ENCODE peak calls at places on chromosome 22, in eight cellular contexts. One of them, this sample, is unnamed.
A peak's percentile ranks its signal among the peaks of the same experiment; 100 is the strongest.

GRCh38 chr22:25700996-25701815 is 40.8 kb upstream of the MYO18B start:
- DNase-seq in BE2C: peak; percentile 73
- DNase-seq in GM23248: peak; percentile 27
- DNase-seq in right atrium auricular region: no peak
- DNase-seq in adipocyte: peak; percentile 69
- DNase-seq in psoas muscle: peak; percentile 32
- DNase-seq in fibroblast of lung: peak; percentile 23
- DNase-seq in body of pancreas: no peak
- DNase-seq in this sample: peak; percentile 76

GRCh38 chr22:19355413-19356157 is 64.1 kb upstream of the CLTCL1 start:
- DNase-seq in psoas muscle: no peak
- DNase-seq in BE2C: no peak
- DNase-seq in adipocyte: no peak
- DNase-seq in GM23248: no peak
- DNase-seq in right atrium auricular region: peak; percentile 48
- DNase-seq in body of pancreas: no peak
- DNase-seq in fibroblast of lung: no peak
- DNase-seq in this sample: no peak

GRCh38 chr22:20606041-20606783 is 98.8 kb downstream of the MED15 start:
- DNase-seq in adipocyte: peak; percentile 36
- DNase-seq in psoas muscle: no peak
- DNase-seq in GM23248: peak; percentile 76
- DNase-seq in right atrium auricular region: no peak
- DNase-seq in body of pancreas: peak; percentile 87
- DNase-seq in BE2C: peak; percentile 77
- DNase-seq in fibroblast of lung: peak; percentile 44
- DNase-seq in this sample: peak; percentile 50

GRCh38 chr22:32564170-32565001 is 89.8 kb downstream of the FBXO7 start:
- DNase-seq in psoas muscle: peak; percentile 50
- DNase-seq in adipocyte: peak; percentile 42
- DNase-seq in GM23248: peak; percentile 96
- DNase-seq in fibroblast of lung: peak; percentile 66
- DNase-seq in BE2C: no peak
- DNase-seq in body of pancreas: no peak
- DNase-seq in right atrium auricular region: no peak
- DNase-seq in this sample: no peak

GRCh38 chr22:23181763-23182288 is 1.5 kb downstream of the BCR start:
- DNase-seq in adipocyte: no peak
- DNase-seq in BE2C: no peak
- DNase-seq in body of pancreas: no peak
- DNase-seq in right atrium auricular region: no peak
- DNase-seq in fibroblast of lung: no peak
- DNase-seq in psoas muscle: no peak
- DNase-seq in GM23248: no peak
- DNase-seq in this sample: no peak

GRCh38 chr22:37169412-37169811 is 18.6 kb downstream of the C1QTNF6 start:
- DNase-seq in right atrium auricular region: no peak
- DNase-seq in BE2C: no peak
- DNase-seq in adipocyte: no peak
- DNase-seq in GM23248: no peak
- DNase-seq in fibroblast of lung: no peak
- DNase-seq in psoas muscle: no peak
- DNase-seq in body of pancreas: no peak
- DNase-seq in this sample: no peak

GRCh38 chr22:26432619-26433311 is 3.7 kb downstream of the ASPHD2 start:
- DNase-seq in right atrium auricular region: no peak
- DNase-seq in psoas muscle: no peak
- DNase-seq in body of pancreas: no peak
- DNase-seq in GM23248: no peak
- DNase-seq in BE2C: no peak
- DNase-seq in adipocyte: no peak
- DNase-seq in fibroblast of lung: no peak
- DNase-seq in this sample: no peak

GRCh38 chr22:27128461-27129080 is 471.2 kb downstream of the MIAT start:
- DNase-seq in right atrium auricular region: no peak
- DNase-seq in BE2C: no peak
- DNase-seq in body of pancreas: no peak
- DNase-seq in fibroblast of lung: no peak
- DNase-seq in adipocyte: no peak
- DNase-seq in GM23248: peak; percentile 59
- DNase-seq in psoas muscle: no peak
- DNase-seq in this sample: no peak

GRCh38 chr22:46072981-46073682 is 77.2 kb upstream of the PPARA start:
- DNase-seq in BE2C: no peak
- DNase-seq in adipocyte: peak; percentile 36
- DNase-seq in fibroblast of lung: peak; percentile 8
- DNase-seq in GM23248: peak; percentile 36
- DNase-seq in body of pancreas: peak; percentile 11
- DNase-seq in right atrium auricular region: no peak
- DNase-seq in psoas muscle: no peak
- DNase-seq in this sample: no peak

GRCh38 chr22:45915151-45915550 is 61.8 kb downstream of the WNT7B start:
- DNase-seq in adipocyte: no peak
- DNase-seq in body of pancreas: no peak
- DNase-seq in right atrium auricular region: no peak
- DNase-seq in psoas muscle: no peak
- DNase-seq in BE2C: no peak
- DNase-seq in fibroblast of lung: no peak
- DNase-seq in GM23248: no peak
- DNase-seq in this sample: no peak

GRCh38 chr22:35721954-35722353 is 4.3 kb downstream of the APOL5 start:
- DNase-seq in psoas muscle: no peak
- DNase-seq in body of pancreas: no peak
- DNase-seq in BE2C: peak; percentile 46
- DNase-seq in fibroblast of lung: no peak
- DNase-seq in GM23248: no peak
- DNase-seq in adipocyte: no peak
- DNase-seq in right atrium auricular region: no peak
- DNase-seq in this sample: no peak

GRCh38 chr22:19962909-19963806 is 21.5 kb upstream of the TXNRD2 start:
- DNase-seq in fibroblast of lung: peak; percentile 53
- DNase-seq in psoas muscle: peak; percentile 27
- DNase-seq in body of pancreas: peak; percentile 93
- DNase-seq in BE2C: peak; percentile 50
- DNase-seq in GM23248: peak; percentile 94
- DNase-seq in adipocyte: peak; percentile 58
- DNase-seq in right atrium auricular region: no peak
- DNase-seq in this sample: peak; percentile 13

GRCh38 chr22:38415561-38416321 is 39.3 kb downstream of the KCNJ4 start:
- DNase-seq in BE2C: peak; percentile 52
- DNase-seq in GM23248: no peak
- DNase-seq in body of pancreas: no peak
- DNase-seq in fibroblast of lung: no peak
- DNase-seq in right atrium auricular region: no peak
- DNase-seq in psoas muscle: no peak
- DNase-seq in adipocyte: no peak
- DNase-seq in this sample: peak; percentile 65

GRCh38 chr22:47626428-47627390 is 864.3 kb downstream of the TBC1D22A start:
- DNase-seq in GM23248: no peak
- DNase-seq in adipocyte: no peak
- DNase-seq in fibroblast of lung: no peak
- DNase-seq in right atrium auricular region: peak; percentile 40
- DNase-seq in psoas muscle: no peak
- DNase-seq in BE2C: no peak
- DNase-seq in body of pancreas: no peak
- DNase-seq in this sample: no peak

GRCh38 chr22:35648066-35649025 is at the start of gene APOL6:
- DNase-seq in BE2C: no peak
- DNase-seq in body of pancreas: no peak
- DNase-seq in psoas muscle: no peak
- DNase-seq in adipocyte: peak; percentile 85
- DNase-seq in GM23248: peak; percentile 85
- DNase-seq in right atrium auricular region: no peak
- DNase-seq in fibroblast of lung: peak; percentile 55
- DNase-seq in this sample: no peak

GRCh38 chr22:19705181-19705934 is 8.9 kb upstream of the SEPTIN5 start:
- DNase-seq in fibroblast of lung: no peak
- DNase-seq in BE2C: no peak
- DNase-seq in GM23248: no peak
- DNase-seq in body of pancreas: no peak
- DNase-seq in psoas muscle: no peak
- DNase-seq in adipocyte: no peak
- DNase-seq in right atrium auricular region: no peak
- DNase-seq in this sample: no peak

GRCh38 chr22:22201185-22201924 is 43.2 kb upstream of the VPREB1 start:
- DNase-seq in adipocyte: no peak
- DNase-seq in body of pancreas: no peak
- DNase-seq in fibroblast of lung: no peak
- DNase-seq in right atrium auricular region: no peak
- DNase-seq in BE2C: peak; percentile 60
- DNase-seq in GM23248: peak; percentile 46
- DNase-seq in psoas muscle: peak; percentile 38
- DNase-seq in this sample: peak; percentile 50

GRCh38 chr22:39716534-39716933 is 146.0 kb downstream of the CACNA1I start:
- DNase-seq in right atrium auricular region: no peak
- DNase-seq in BE2C: no peak
- DNase-seq in adipocyte: no peak
- DNase-seq in GM23248: no peak
- DNase-seq in fibroblast of lung: no peak
- DNase-seq in psoas muscle: no peak
- DNase-seq in body of pancreas: no peak
- DNase-seq in this sample: no peak

GRCh38 chr22:19488285-19488684 is 8.6 kb downstream of the CDC45 start:
- DNase-seq in fibroblast of lung: no peak
- DNase-seq in body of pancreas: no peak
- DNase-seq in adipocyte: no peak
- DNase-seq in right atrium auricular region: no peak
- DNase-seq in BE2C: no peak
- DNase-seq in psoas muscle: no peak
- DNase-seq in GM23248: no peak
- DNase-seq in this sample: no peak

GRCh38 chr22:37811867-37812266 is 4.1 kb downstream of the GCAT start:
- DNase-seq in psoas muscle: no peak
- DNase-seq in fibroblast of lung: no peak
- DNase-seq in right atrium auricular region: no peak
- DNase-seq in BE2C: no peak
- DNase-seq in GM23248: no peak
- DNase-seq in body of pancreas: no peak
- DNase-seq in adipocyte: no peak
- DNase-seq in this sample: no peak

GRCh38 chr22:27564806-27565205 is 236.8 kb downstream of the MN1 start:
- DNase-seq in fibroblast of lung: no peak
- DNase-seq in adipocyte: no peak
- DNase-seq in right atrium auricular region: no peak
- DNase-seq in GM23248: no peak
- DNase-seq in BE2C: no peak
- DNase-seq in psoas muscle: no peak
- DNase-seq in body of pancreas: no peak
- DNase-seq in this sample: no peak

DNA sequence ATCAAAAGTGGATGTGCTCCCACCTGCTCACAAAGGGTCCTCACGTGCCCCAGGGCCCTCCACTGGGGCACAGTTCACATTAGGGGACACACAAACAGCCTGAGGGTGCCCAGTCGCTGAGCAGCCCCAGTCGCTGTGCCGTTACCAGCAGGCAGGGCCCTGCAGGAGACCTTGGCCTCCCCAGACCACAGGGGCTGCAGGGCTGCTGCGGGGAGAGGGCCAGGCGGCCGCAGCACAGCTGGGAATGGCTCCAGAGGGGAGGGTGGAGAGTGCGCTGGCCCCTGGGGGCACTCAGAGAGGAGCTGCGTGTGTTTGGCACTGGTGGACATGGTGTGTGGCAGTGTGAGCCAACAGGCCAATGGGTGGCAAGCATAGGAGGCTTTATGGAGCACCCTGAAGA is 20.3 kb upstream of the PACSIN2 start:
- DNase-seq in right atrium auricular region: no peak
- DNase-seq in fibroblast of lung: no peak
- DNase-seq in adipocyte: no peak
- DNase-seq in psoas muscle: no peak
- DNase-seq in BE2C: no peak
- DNase-seq in body of pancreas: no peak
- DNase-seq in GM23248: no peak
- DNase-seq in this sample: no peak
- H3K4me1 ChIP-seq in right atrium auricular region: peaks cover 7% of the 10 kb centered on the region
- H3K4me1 ChIP-seq in fibroblast of lung: no peaks in the 10 kb centered on the region
- H3K4me1 ChIP-seq in adipocyte: peaks cover 10% of the 10 kb centered on the region
- H3K4me1 ChIP-seq in psoas muscle: no peaks in the 10 kb centered on the region
- H3K4me1 ChIP-seq in BE2C: no peaks in the 10 kb centered on the region
- H3K4me1 ChIP-seq in body of pancreas: peaks cover 8% of the 10 kb centered on the region
- H3K4me1 ChIP-seq in GM23248: peaks cover 10% of the 10 kb centered on the region
- H3K4me1 ChIP-seq in this sample: peaks cover 21% of the 10 kb centered on the region

GRCh38 chr22:28915969-28916368 is 32.6 kb downstream of the ZNRF3 start:
- DNase-seq in adipocyte: no peak
- DNase-seq in psoas muscle: no peak
- DNase-seq in GM23248: no peak
- DNase-seq in BE2C: no peak
- DNase-seq in body of pancreas: no peak
- DNase-seq in fibroblast of lung: no peak
- DNase-seq in right atrium auricular region: no peak
- DNase-seq in this sample: no peak

GRCh38 chr22:28910575-28911278 is 27.4 kb downstream of the ZNRF3 start:
- DNase-seq in psoas muscle: no peak
- DNase-seq in BE2C: no peak
- DNase-seq in body of pancreas: no peak
- DNase-seq in GM23248: no peak
- DNase-seq in right atrium auricular region: no peak
- DNase-seq in fibroblast of lung: no peak
- DNase-seq in adipocyte: no peak
- DNase-seq in this sample: no peak

GRCh38 chr22:28909375-28909774 is 26.0 kb downstream of the ZNRF3 start:
- DNase-seq in GM23248: no peak
- DNase-seq in right atrium auricular region: no peak
- DNase-seq in BE2C: no peak
- DNase-seq in adipocyte: no peak
- DNase-seq in fibroblast of lung: peak; percentile 76
- DNase-seq in psoas muscle: no peak
- DNase-seq in body of pancreas: no peak
- DNase-seq in this sample: no peak

GRCh38 chr22:28911279-28911640 is 27.9 kb downstream of the ZNRF3 start:
- DNase-seq in psoas muscle: no peak
- DNase-seq in BE2C: no peak
- DNase-seq in body of pancreas: no peak
- DNase-seq in fibroblast of lung: no peak
- DNase-seq in adipocyte: no peak
- DNase-seq in GM23248: no peak
- DNase-seq in right atrium auricular region: no peak
- DNase-seq in this sample: no peak

GRCh38 chr22:28911777-28912669 is 28.7 kb downstream of the ZNRF3 start:
- DNase-seq in adipocyte: peak; percentile 45
- DNase-seq in BE2C: no peak
- DNase-seq in body of pancreas: no peak
- DNase-seq in right atrium auricular region: no peak
- DNase-seq in fibroblast of lung: peak; percentile 59
- DNase-seq in GM23248: peak; percentile 10
- DNase-seq in psoas muscle: no peak
- DNase-seq in this sample: no peak
- H3K4me1 ChIP-seq in adipocyte: peaks cover 15% of the 10 kb centered on the region
- H3K4me1 ChIP-seq in BE2C: peaks cover 16% of the 10 kb centered on the region
- H3K4me1 ChIP-seq in body of pancreas: peaks cover 45% of the 10 kb centered on the region
- H3K4me1 ChIP-seq in right atrium auricular region: peaks cover 46% of the 10 kb centered on the region
- H3K4me1 ChIP-seq in fibroblast of lung: peaks cover 13% of the 10 kb centered on the region
- H3K4me1 ChIP-seq in GM23248: peaks cover 9% of the 10 kb centered on the region
- H3K4me1 ChIP-seq in psoas muscle: peaks cover 43% of the 10 kb centered on the region
- H3K4me1 ChIP-seq in this sample: peaks cover 42% of the 10 kb centered on the region

GRCh38 chr22:17575151-17575550 is 11.9 kb downstream of the SLC25A18 start:
- DNase-seq in BE2C: no peak
- DNase-seq in fibroblast of lung: peak; percentile 33
- DNase-seq in adipocyte: no peak
- DNase-seq in body of pancreas: no peak
- DNase-seq in GM23248: no peak
- DNase-seq in right atrium auricular region: no peak
- DNase-seq in psoas muscle: no peak
- DNase-seq in this sample: no peak
- H3K4me1 ChIP-seq in BE2C: no peaks in the 10 kb centered on the region
- H3K4me1 ChIP-seq in fibroblast of lung: peaks cover 3% of the 10 kb centered on the region
- H3K4me1 ChIP-seq in adipocyte: peaks cover 22% of the 10 kb centered on the region
- H3K4me1 ChIP-seq in body of pancreas: peaks cover 17% of the 10 kb centered on the region
- H3K4me1 ChIP-seq in GM23248: peaks cover 29% of the 10 kb centered on the region
- H3K4me1 ChIP-seq in right atrium auricular region: peaks cover 28% of the 10 kb centered on the region
- H3K4me1 ChIP-seq in psoas muscle: peaks cover 13% of the 10 kb centered on the region
- H3K4me1 ChIP-seq in this sample: peaks cover 22% of the 10 kb centered on the region

GRCh38 chr22:50242406-50242949 is 2.3 kb downstream of the TUBGCP6 start:
- DNase-seq in adipocyte: no peak
- DNase-seq in GM23248: peak; percentile 37
- DNase-seq in body of pancreas: no peak
- DNase-seq in right atrium auricular region: no peak
- DNase-seq in BE2C: no peak
- DNase-seq in psoas muscle: no peak
- DNase-seq in fibroblast of lung: no peak
- DNase-seq in this sample: no peak
- H3K4me1 ChIP-seq in adipocyte: peaks cover 25% of the 10 kb centered on the region
- H3K4me1 ChIP-seq in GM23248: peaks cover 12% of the 10 kb centered on the region
- H3K4me1 ChIP-seq in body of pancreas: peaks cover 39% of the 10 kb centered on the region
- H3K4me1 ChIP-seq in right atrium auricular region: peaks cover 50% of the 10 kb centered on the region
- H3K4me1 ChIP-seq in BE2C: peaks cover 2% of the 10 kb centered on the region
- H3K4me1 ChIP-seq in psoas muscle: peaks cover 42% of the 10 kb centered on the region
- H3K4me1 ChIP-seq in fibroblast of lung: peaks cover 13% of the 10 kb centered on the region
- H3K4me1 ChIP-seq in this sample: peaks cover 49% of the 10 kb centered on the region

This sample was measured in heart right ventricle.